ENCODE peak calls at places on chromosomes 2 and 18, in eight cellular contexts. Q, F, P, C, B, A, V and Y are unnamed samples.
A peak's percentile ranks its signal among the peaks of the same experiment; 100 is the strongest.

GRCh38 chr18:35695803-35696202 is 114.3 kb downstream of the GALNT1 start:
- DNase-seq in C (no peak), B (no peak), P (no peak), V (no peak), A (no peak), Q (no peak), F (peak; percentile 89), Y (no peak)

GRCh38 chr2:215420471-215420935 is 15.4 kb downstream of the FN1 start:
- DNase-seq in F (no peak), B (no peak), A (no peak), V (peak; percentile 72), C (no peak), Q (no peak), P (no peak), Y (no peak)

GRCh38 chr2:178008636-178009289 is 63.8 kb downstream of the PDE11A start:
- DNase-seq in V (peak; percentile 15), B (no peak), C (peak; percentile 96), Q (peak; percentile 98), P (no peak), F (peak; percentile 48), A (no peak), Y (no peak)

GRCh38 chr18:58251416-58251815 is 207.4 kb downstream of the NEDD4L start:
- DNase-seq in P (no peak), A (no peak), B (no peak), C (no peak), F (no peak), Q (no peak), V (peak; percentile 25), Y (no peak)

GRCh38 chr18:74898965-74899364 is 301.3 kb downstream of the ZNF407 start:
- DNase-seq in V (peak; percentile 95), A (no peak), P (no peak), Q (no peak), B (no peak), C (peak; percentile 95), F (no peak), Y (no peak)

GRCh38 chr2:165871025-165871424 is 77.0 kb upstream of the GALNT3 start:
- DNase-seq in C (no peak), A (no peak), V (no peak), P (no peak), Q (no peak), F (no peak), B (no peak), Y (no peak)

GRCh38 chr18:27695054-27695453 is 481.9 kb downstream of the CDH2 start:
- DNase-seq in A (no peak), Q (no peak), B (no peak), C (no peak), P (no peak), V (no peak), F (no peak), Y (no peak)

GRCh38 chr18:54551590-54551989 is 39.5 kb upstream of the DYNAP start:
- DNase-seq in B (no peak), P (no peak), V (no peak), A (no peak), Q (no peak), F (no peak), C (peak; percentile 0), Y (no peak)

GRCh38 chr2:179170897-179171296 is 93.7 kb downstream of the SESTD1 start:
- DNase-seq in P (no peak), B (no peak), C (no peak), A (no peak), V (no peak), F (no peak), Q (no peak), Y (no peak)

GRCh38 chr2:215746507-215747243 is 266.7 kb downstream of the MREG start:
- DNase-seq in A (no peak), V (no peak), Q (no peak), P (no peak), C (no peak), B (no peak), F (no peak), Y (no peak)

GRCh38 chr2:241015439-241015838 is 17.0 kb downstream of the SNED1 start:
- DNase-seq in Q (no peak), P (no peak), V (no peak), A (no peak), C (no peak), B (no peak), F (no peak), Y (no peak)